ENCODE peak calls at places on chromosomes 3 and 15, in ten cellular contexts. Q is GM23248; M is activated T-cell treated with anti-CD3 and anti-CD28 coated beads, Interleukin-2, amount 50 U/mL, for 24 hours; G is NCI-H460; N is mesothelial cell of epicardium; X is HTR-8/SVneo; T is GM13977; K is activated CD8-positive, alpha-beta memory T cell treated with anti-CD3 and anti-CD28 coated beads for 48 hours; J is dorsolateral prefrontal cortex; C is BJ. D is an unnamed sample.
A peak's percentile ranks its signal among the peaks of the same experiment; 100 is the strongest.

GRCh38 chr15:51780636-51781035 is 29.2 kb downstream of the TMOD2 start:
- DNase-seq in X (no peak), T (no peak), M (no peak), G (no peak), Q (peak; percentile 39), C (no peak), N (no peak), K (no peak), J (no peak), D (no peak)

GRCh38 chr3:110758208-110758607 is 313.4 kb upstream of the NECTIN3 start:
- DNase-seq in C (no peak), T (no peak), G (no peak), Q (peak; percentile 7), K (no peak), X (no peak), M (no peak), N (no peak), J (no peak), D (no peak)

GRCh38 chr3:58414538-58415197 is 19.0 kb downstream of the PDHB start:
- DNase-seq in K (no peak), T (peak; percentile 52), G (peak; percentile 46), N (no peak), Q (peak; percentile 80), X (peak; percentile 68), C (no peak), M (no peak), J (no peak), D (no peak)

GRCh38 chr3:112308151-112308911 is 14.3 kb upstream of the SLC9C1 start:
- DNase-seq in G (no peak), N (no peak), J (no peak), T (no peak), Q (peak; percentile 38), K (no peak), C (no peak), M (no peak), X (no peak), D (no peak)

GRCh38 chr3:10550705-10551104 is 45.3 kb upstream of the ATP2B2 start:
- DNase-seq in M (no peak), K (no peak), C (no peak), G (no peak), N (no peak), Q (no peak), J (no peak), X (no peak), T (no peak), D (peak; percentile 32)

GRCh38 chr3:188491276-188491687 is 337.3 kb downstream of the LPP start:
- DNase-seq in G (no peak), C (no peak), T (no peak), X (peak; percentile 45), Q (peak; percentile 46), J (no peak), K (no peak), N (no peak), M (no peak), D (no peak)

GRCh38 chr3:182621435-182622240 is 171.7 kb upstream of the ATP11B start:
- DNase-seq in J (no peak), K (no peak), Q (peak; percentile 1), X (no peak), M (no peak), G (no peak), N (no peak), T (no peak), C (no peak), D (no peak)

GRCh38 chr15:59315914-59316428 is 56.7 kb downstream of the MYO1E start:
- DNase-seq in T (no peak), K (no peak), J (no peak), G (no peak), X (no peak), C (peak; percentile 65), Q (peak; percentile 92), M (no peak), N (no peak), D (no peak)

GRCh38 chr3:134058728-134059601 is 29.2 kb upstream of the SLCO2A1 start:
- DNase-seq in G (no peak), C (no peak), N (no peak), Q (no peak), T (no peak), M (no peak), X (no peak), K (no peak), J (no peak), D (no peak)

D was measured in upper lobe of right lung.